ENCODE peak calls at places on chromosome 3, in six cellular contexts. J is nephron progenitor cell, E is GM13976, D is MCF 10A, B is breast epithelium, R is neural crest cell. N is an unnamed sample.
A peak's percentile ranks its signal among the peaks of the same experiment; 100 is the strongest.

GRCh38 chr3:139292933-139293664 is 50.7 kb upstream of the MRPS22 start:
- DNase-seq in R (no peak), B (no peak), J (no peak), E (no peak), D (peak; percentile 34), N (no peak)

GRCh38 chr3:194323785-194324735 is 27.1 kb downstream of the CPN2 start:
- DNase-seq in E (peak; percentile 68), R (no peak), B (peak; percentile 78), J (peak; percentile 82), D (peak; percentile 86), N (peak; percentile 58)

GRCh38 chr3:53941174-53941573 is 49.5 kb upstream of the SELENOK start:
- DNase-seq in E (no peak), R (no peak), J (no peak), D (peak; percentile 46), B (no peak), N (no peak)

GRCh38 chr3:183489455-183490210 is 61.2 kb upstream of the MCF2L2 start:
- DNase-seq in B (no peak), E (no peak), R (no peak), J (no peak), D (no peak), N (no peak)

GRCh38 chr3:37072892-37073291 is 79.6 kb downstream of the MLH1 start:
- DNase-seq in B (peak; percentile 69), R (no peak), D (peak; percentile 62), J (no peak), E (no peak), N (no peak)

GRCh38 chr3:149128856-149129255 is 582 bp upstream of the HPS3 start:
- DNase-seq in D (no peak), B (no peak), R (no peak), J (no peak), E (no peak), N (no peak)

GRCh38 chr3:148075829-148076716 is 621.6 kb upstream of the AGTR1 start:
- DNase-seq in J (peak; percentile 21), R (no peak), E (no peak), B (no peak), D (peak; percentile 48), N (no peak)

GRCh38 chr3:25355034-25355898 is 72.8 kb upstream of the RARB start:
- DNase-seq in B (no peak), E (no peak), R (no peak), J (no peak), D (no peak), N (no peak)

GRCh38 chr3:95197661-95198060 is 1134.8 kb downstream of the NSUN3 start:
- DNase-seq in R (no peak), E (no peak), J (no peak), B (no peak), D (no peak), N (no peak)

GRCh38 chr3:9405756-9406155 is 8.3 kb downstream of the SETD5 start:
- DNase-seq in B (no peak), E (no peak), D (no peak), J (no peak), R (no peak), N (no peak)

GRCh38 chr3:57919987-57920386 is 88.2 kb upstream of the FLNB start:
- DNase-seq in R (no peak), D (no peak), E (no peak), J (no peak), B (no peak), N (no peak)

GRCh38 chr3:123347205-123347604 is 101.7 kb downstream of the ADCY5 start:
- DNase-seq in J (no peak), E (no peak), R (no peak), D (no peak), B (peak; percentile 6), N (no peak)

GRCh38 chr3:1118074-1118473 is 25.2 kb downstream of the CNTN6 start:
- DNase-seq in D (peak; percentile 48), E (no peak), J (no peak), B (no peak), R (no peak), N (no peak)

GRCh38 chr3:148757238-148757930 is 59.7 kb downstream of the AGTR1 start:
- DNase-seq in B (no peak), J (no peak), E (no peak), D (peak; percentile 51), R (no peak), N (no peak)

GRCh38 chr3:196055683-196056270 is 26.1 kb downstream of the TFRC start:
- DNase-seq in E (no peak), R (no peak), J (no peak), B (no peak), D (peak; percentile 30), N (no peak)

GRCh38 chr3:56076746-56077145 is 391.5 kb downstream of the ERC2 start:
- DNase-seq in R (no peak), J (no peak), B (no peak), E (no peak), D (peak; percentile 96), N (no peak)

GRCh38 chr3:170417090-170417489 is 1.6 kb upstream of the CLDN11 start:
- DNase-seq in D (no peak), E (no peak), B (no peak), J (no peak), R (no peak), N (no peak)

GRCh38 chr3:170420307-170420821 is 1.7 kb downstream of the CLDN11 start:
- DNase-seq in R (no peak), D (no peak), B (no peak), J (no peak), E (no peak), N (no peak)

GRCh38 chr3:170421147-170421641 is 2.5 kb downstream of the CLDN11 start:
- DNase-seq in J (no peak), D (no peak), R (no peak), E (no peak), B (no peak), N (no peak)

GRCh38 chr3:170419301-170420087 is 826 bp downstream of the CLDN11 start:
- DNase-seq in B (no peak), E (peak; percentile 41), R (peak; percentile 29), D (no peak), J (peak; percentile 63), N (peak; percentile 30)

DNA sequence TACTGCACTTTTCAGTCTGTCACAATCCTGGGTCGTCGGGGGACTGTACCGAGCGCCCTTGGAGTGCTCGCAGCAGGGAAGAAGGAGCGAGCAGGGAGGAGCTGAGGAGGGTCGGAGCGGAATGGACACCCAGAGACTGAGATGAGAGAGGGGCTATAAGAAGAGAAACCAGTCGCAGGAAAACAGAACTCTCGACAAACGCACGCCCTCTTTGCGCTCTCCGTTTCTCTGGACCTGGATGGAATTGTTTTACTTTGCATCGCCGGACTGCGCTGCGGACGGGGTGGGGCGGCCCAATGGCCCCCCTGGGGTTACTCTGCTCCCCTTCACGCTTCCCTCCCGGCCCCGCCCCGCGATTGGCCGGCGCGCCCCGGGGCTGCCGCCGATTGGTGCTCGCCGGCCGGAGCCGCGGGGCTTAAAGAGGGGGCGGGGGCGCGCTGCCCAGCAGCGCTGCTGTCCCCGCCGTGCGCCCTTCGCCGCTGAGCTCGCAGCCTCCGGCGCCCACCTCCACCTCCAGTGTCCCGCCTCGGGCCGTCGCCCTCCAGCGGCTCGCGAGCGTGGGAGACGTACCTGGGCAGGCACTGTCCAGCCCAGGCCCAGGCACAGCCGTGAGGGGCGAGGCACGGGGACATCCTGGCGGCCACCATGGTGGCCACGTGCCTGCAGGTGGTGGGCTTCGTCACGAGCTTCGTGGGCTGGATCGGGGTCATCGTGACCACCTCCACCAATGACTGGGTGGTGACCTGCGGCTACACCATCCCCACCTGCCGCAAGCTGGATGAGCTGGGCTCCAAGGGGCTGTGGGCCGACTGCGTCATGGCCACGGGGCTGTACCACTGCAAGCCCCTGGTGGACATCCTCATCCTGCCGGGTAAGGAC is at the start of gene CLDN11:
- DNase-seq in E (peak; percentile 58), J (peak; percentile 70), D (no peak), B (no peak), R (no peak), N (peak; percentile 42)
- TF ChIP-seq CTCF in E (no peak), J (no peak), D (no peak), B (peak; percentile 36), R (no peak), N (no peak)

GRCh38 chr3:126959921-126960603 is 22.9 kb upstream of the PLXNA1 start:
- DNase-seq in R (no peak), B (peak; percentile 60), J (no peak), D (peak; percentile 62), E (no peak), N (no peak)
- TF ChIP-seq CTCF in R (peak; percentile 46), B (no peak), J (no peak), D (peak; percentile 24), E (no peak), N (no peak)

GRCh38 chr3:157572559-157573270 is 69.5 kb upstream of the VEPH1 start:
- DNase-seq in D (peak; percentile 72), R (peak; percentile 49), J (peak; percentile 49), B (no peak), E (peak; percentile 42), N (peak; percentile 48)
- TF ChIP-seq CTCF in D (peak; percentile 63), R (peak; percentile 82), J (peak; percentile 81), B (peak; percentile 78), E (peak; percentile 43), N (peak; percentile 60)

DNA sequence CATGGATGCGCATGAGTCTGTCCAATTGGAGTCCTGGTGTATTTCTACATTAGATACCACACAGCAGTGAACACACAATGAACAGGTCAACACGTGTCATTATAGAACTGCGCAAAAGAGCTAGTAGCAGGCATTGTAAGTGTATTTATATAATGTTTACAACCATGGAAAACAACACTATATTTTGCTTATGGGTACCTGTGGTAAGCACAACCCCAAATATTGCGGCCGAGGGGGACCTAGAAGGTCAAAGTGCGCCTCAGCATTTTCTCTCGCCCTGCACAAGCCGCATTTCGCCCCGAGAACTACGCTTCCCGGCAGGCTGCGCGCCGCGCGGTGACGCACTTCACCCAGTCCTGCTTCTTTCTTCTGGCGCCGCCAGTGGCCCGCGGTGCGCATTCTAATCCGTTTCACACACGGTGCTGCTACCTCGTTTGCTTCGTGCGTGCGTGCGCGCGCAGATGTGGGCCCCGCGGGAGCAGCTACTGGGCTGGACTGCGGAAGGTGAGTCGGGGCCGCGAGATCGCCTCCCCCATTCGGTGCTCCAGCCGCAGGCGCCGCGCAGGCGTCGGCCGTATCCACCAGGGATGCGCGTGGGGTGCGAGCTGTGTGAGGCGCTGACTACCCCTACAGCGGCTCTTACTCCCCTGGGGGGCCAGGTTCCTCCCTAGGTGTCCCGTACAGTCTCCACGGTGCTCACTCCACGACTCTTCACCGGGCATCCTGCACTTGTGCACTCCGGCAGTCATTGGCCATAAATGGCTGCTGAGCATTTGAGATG is at the start of gene ZNF589:
- DNase-seq in D (peak; percentile 97), R (peak; percentile 83), J (peak; percentile 91), E (peak; percentile 97), B (peak; percentile 89), N (peak; percentile 96)
- TF ChIP-seq CTCF in D (no peak), R (no peak), J (no peak), E (peak; percentile 47), B (no peak), N (peak; percentile 53)

N was measured in GM10248.